ENCODE peak calls at places on chromosome 6, in ten cellular contexts. Q, L, J, N, A, X, T, G, E and S are unnamed samples. For H3K4me1, the result is how much of the 10 kb centered on the place peaks cover.

GRCh38 chr6:134352786-134353480 is 35.0 kb upstream of the SGK1 start:
- DNase-seq in T (no peak), N (no peak), L (no peak), G (no peak), E (no peak), X (no peak), J (no peak), A (no peak), Q (no peak), S (no peak)

GRCh38 chr6:143700684-143701342 is 23.0 kb downstream of the PHACTR2 start:
- DNase-seq in A (peak), T (no peak), N (no peak), J (no peak), E (peak), G (no peak), Q (no peak), L (no peak), X (no peak), S (no peak)

GRCh38 chr6:75800708-75801505 is 51.9 kb downstream of the MYO6 start:
- DNase-seq in L (no peak), N (no peak), T (no peak), E (no peak), Q (no peak), G (no peak), A (no peak), X (no peak), J (no peak), S (no peak)

GRCh38 chr6:129748901-129749748 is 39.1 kb upstream of the ARHGAP18 start:
- DNase-seq in Q (peak), X (no peak), E (peak), A (no peak), J (no peak), G (no peak), N (no peak), L (no peak), T (no peak), S (no peak)

GRCh38 chr6:76615395-76615794 is 542.9 kb upstream of the IMPG1 start:
- DNase-seq in X (no peak), T (no peak), A (no peak), J (no peak), L (no peak), E (no peak), N (no peak), G (no peak), Q (no peak), S (no peak)

GRCh38 chr6:26240157-26240980 is 124.6 kb upstream of the BTN3A2 start:
- DNase-seq in L (no peak), A (peak), Q (no peak), G (no peak), E (peak), X (peak), N (no peak), J (peak), T (peak), S (peak)

GRCh38 chr6:89073840-89074239 is 6.7 kb upstream of the PNRC1 start:
- DNase-seq in G (no peak), L (no peak), J (no peak), E (no peak), X (no peak), A (no peak), N (no peak), Q (no peak), T (no peak), S (no peak)

GRCh38 chr6:148455674-148456559 is 113.3 kb downstream of the SASH1 start:
- DNase-seq in T (no peak), J (no peak), X (peak), L (peak), G (no peak), E (peak), N (no peak), Q (no peak), A (no peak), S (no peak)

GRCh38 chr6:21634582-21634981 is 41.0 kb downstream of the SOX4 start:
- DNase-seq in N (no peak), T (no peak), J (no peak), X (no peak), L (no peak), Q (no peak), G (no peak), A (no peak), E (peak), S (no peak)

GRCh38 chr6:41190791-41191190 is 10.2 kb downstream of the TREML2 start:
- DNase-seq in T (no peak), A (no peak), G (no peak), J (no peak), E (no peak), Q (no peak), L (no peak), N (no peak), X (no peak), S (no peak)

GRCh38 chr6:24458937-24459336 is 30.4 kb downstream of the GPLD1 start:
- DNase-seq in Q (no peak), E (no peak), G (no peak), J (no peak), X (no peak), A (no peak), N (no peak), T (no peak), L (no peak), S (no peak)

GRCh38 chr6:130434174-130434873 is 68.5 kb downstream of the TMEM200A start:
- DNase-seq in G (no peak), Q (peak), X (no peak), A (no peak), T (no peak), L (no peak), J (no peak), E (no peak), N (no peak), S (no peak)

GRCh38 chr6:144723431-144723830 is 438.3 kb downstream of the UTRN start:
- DNase-seq in N (no peak), X (no peak), A (no peak), Q (no peak), E (no peak), T (no peak), L (no peak), G (no peak), J (no peak), S (no peak)

DNA sequence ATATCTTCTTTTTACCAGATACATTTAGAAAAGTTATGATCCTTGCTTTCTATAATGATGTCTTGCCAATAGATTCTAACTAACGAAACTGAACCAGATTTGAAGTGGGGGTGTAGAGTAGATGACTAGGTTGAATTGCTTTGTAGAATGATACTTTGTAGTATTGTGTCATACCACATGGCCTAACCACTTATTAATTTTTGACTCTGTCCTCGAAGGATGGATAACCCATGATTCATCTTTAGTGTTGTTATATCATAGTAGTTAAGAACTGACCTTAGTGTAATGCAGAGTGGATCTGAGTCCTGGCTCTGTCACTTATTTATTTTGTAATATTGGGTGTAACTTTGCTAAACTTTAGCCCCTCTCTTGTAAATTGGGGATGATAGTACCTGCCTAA is 4.5 kb downstream of the PHF3 start:
- DNase-seq in T (no peak), J (no peak), Q (no peak), G (no peak), A (no peak), L (no peak), E (no peak), X (no peak), N (no peak), S (no peak)
- H3K4me1 ChIP-seq in T (under half), J (under half), Q (under half), G (under half), A (under half), L (half or more), E (under half), X (under half), N (half or more), S (under half)

GRCh38 chr6:49557177-49557576 is 6.7 kb downstream of the C6orf141 start:
- DNase-seq in Q (no peak), T (no peak), E (no peak), G (no peak), L (no peak), X (no peak), A (no peak), N (no peak), J (no peak), S (no peak)
- TF ChIP-seq POLR2AphosphoS5 in Q (no peak), T (no peak), E (no peak), G (no peak), L (no peak), X (no peak), A (no peak), N (no peak), J (no peak), S (no peak)

GRCh38 chr6:33670086-33670660 is 41.3 kb downstream of the UQCC2 start:
- DNase-seq in Q (no peak), G (no peak), N (no peak), T (no peak), L (no peak), X (peak), A (no peak), E (no peak), J (no peak), S (no peak)

GRCh38 chr6:33670971-33671370 is 40.5 kb downstream of the UQCC2 start:
- DNase-seq in E (no peak), G (no peak), J (no peak), L (no peak), N (no peak), Q (no peak), T (no peak), X (peak), A (no peak), S (no peak)

GRCh38 chr6:33673847-33674246 is 37.7 kb downstream of the UQCC2 start:
- DNase-seq in Q (no peak), T (no peak), J (no peak), X (no peak), A (no peak), E (no peak), N (no peak), L (no peak), G (no peak), S (no peak)

GRCh38 chr6:33672808-33673207 is 38.7 kb downstream of the UQCC2 start:
- DNase-seq in Q (no peak), N (peak), X (no peak), J (no peak), L (no peak), G (no peak), E (peak), T (no peak), A (peak), S (no peak)

DNA sequence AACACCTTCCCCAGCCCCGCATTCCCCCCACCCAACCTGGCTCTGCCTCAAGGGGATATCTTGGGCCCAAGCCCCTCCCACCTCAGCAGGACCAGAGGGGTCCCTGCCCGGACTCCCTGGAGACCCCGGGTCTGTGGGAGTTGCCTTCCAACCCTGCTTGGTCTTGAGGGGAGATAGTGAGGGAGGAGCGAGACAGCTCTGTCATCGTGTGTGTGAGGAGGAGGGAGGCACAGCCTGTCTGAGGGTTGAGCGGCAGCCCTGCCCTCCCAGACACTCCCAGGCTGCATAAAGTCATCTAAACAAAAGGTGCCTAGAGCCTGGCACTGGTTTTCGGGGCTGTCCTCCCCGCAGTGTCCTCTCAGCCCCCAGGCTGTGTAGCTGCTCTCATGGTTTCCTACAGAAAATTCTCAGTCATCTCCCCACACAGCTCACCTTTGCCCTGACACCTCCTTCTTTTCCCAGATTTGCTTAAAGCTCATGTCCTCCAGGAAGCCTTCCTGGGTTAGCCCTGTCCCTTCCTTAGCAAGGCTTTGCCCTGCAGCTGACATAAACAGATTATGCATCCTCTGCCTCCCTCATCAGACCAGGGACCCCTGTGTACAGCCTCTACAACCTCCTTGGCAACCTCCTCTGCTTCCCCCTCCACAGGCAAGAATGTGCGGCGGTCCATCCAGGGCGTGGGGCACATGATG is 40.0 kb downstream of the UQCC2 start:
- DNase-seq in G (no peak), E (no peak), L (no peak), N (no peak), X (no peak), Q (no peak), A (no peak), J (no peak), T (no peak), S (no peak)
- H3K4me1 ChIP-seq in G (under half), E (under half), L (under half), N (under half), X (under half), Q (under half), A (under half), J (under half), T (under half), S (under half)

GRCh38 chr6:43454290-43455033 is 886 bp downstream of the DLK2 start:
- DNase-seq in A (peak), G (peak), J (no peak), Q (peak), E (peak), L (no peak), X (peak), N (peak), T (peak), S (peak)
- TF ChIP-seq POLR2AphosphoS5 in A (no peak), G (no peak), J (no peak), Q (peak), E (peak), L (peak), X (no peak), N (no peak), T (peak), S (peak)

GRCh38 chr6:139534472-139535115 is 160.1 kb upstream of the CITED2 start:
- DNase-seq in T (no peak), X (no peak), G (no peak), A (no peak), Q (no peak), J (no peak), E (peak), L (no peak), N (no peak), S (no peak)

GRCh38 chr6:139531148-139531547 is 156.7 kb upstream of the CITED2 start:
- DNase-seq in L (no peak), T (no peak), N (no peak), E (no peak), G (no peak), X (no peak), A (no peak), Q (no peak), J (no peak), S (no peak)

GRCh38 chr6:139533573-139534471 is 159.4 kb upstream of the CITED2 start:
- DNase-seq in L (no peak), Q (peak), E (peak), N (no peak), G (no peak), X (no peak), J (no peak), A (no peak), T (peak), S (no peak)

GRCh38 chr6:139531716-139532115 is 157.3 kb upstream of the CITED2 start:
- DNase-seq in N (no peak), J (no peak), E (no peak), G (no peak), Q (no peak), A (no peak), L (no peak), T (no peak), X (no peak), S (no peak)

GRCh38 chr6:139533166-139533565 is 158.7 kb upstream of the CITED2 start:
- DNase-seq in X (no peak), J (no peak), Q (no peak), E (no peak), N (no peak), G (no peak), T (no peak), A (no peak), L (no peak), S (no peak)
- H3K4me1 ChIP-seq in X (under half), J (under half), Q (under half), E (under half), N (under half), G (under half), T (under half), A (under half), L (under half), S (under half)

GRCh38 chr6:83756565-83756964 is 47.7 kb upstream of the SNAP91 start:
- DNase-seq in E (no peak), X (no peak), Q (no peak), N (no peak), G (no peak), J (no peak), A (no peak), L (no peak), T (no peak), S (no peak)

GRCh38 chr6:83757021-83757420 is 48.1 kb upstream of the SNAP91 start:
- DNase-seq in N (no peak), G (no peak), Q (no peak), E (no peak), A (no peak), T (no peak), L (no peak), J (no peak), X (no peak), S (no peak)

DNA sequence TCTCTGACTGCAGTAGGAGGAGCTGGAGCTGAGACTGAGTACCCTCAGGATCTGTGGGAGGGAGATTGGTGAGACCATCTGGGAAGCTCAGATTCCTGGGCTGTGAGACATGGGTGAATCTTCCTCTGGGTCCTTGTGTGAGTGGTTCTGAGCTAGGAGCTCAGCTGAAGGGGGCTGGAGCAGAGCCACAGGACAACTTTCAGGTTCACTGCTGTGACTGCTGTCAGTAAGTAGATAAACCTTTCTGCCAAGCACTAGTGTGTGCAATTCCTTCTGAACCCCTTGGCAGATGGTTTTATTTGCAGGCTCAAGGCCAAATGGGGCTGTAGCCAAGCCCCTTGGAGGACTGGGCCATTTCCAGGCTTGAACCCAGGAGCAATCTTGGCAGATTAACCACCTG is 49.6 kb upstream of the SNAP91 start:
- DNase-seq in E (no peak), T (no peak), X (no peak), G (no peak), L (no peak), Q (no peak), J (no peak), A (no peak), N (no peak), S (no peak)
- TF ChIP-seq POLR2AphosphoS5 in E (no peak), T (no peak), X (no peak), G (no peak), L (no peak), Q (no peak), J (no peak), A (no peak), N (no peak), S (no peak)

DNA sequence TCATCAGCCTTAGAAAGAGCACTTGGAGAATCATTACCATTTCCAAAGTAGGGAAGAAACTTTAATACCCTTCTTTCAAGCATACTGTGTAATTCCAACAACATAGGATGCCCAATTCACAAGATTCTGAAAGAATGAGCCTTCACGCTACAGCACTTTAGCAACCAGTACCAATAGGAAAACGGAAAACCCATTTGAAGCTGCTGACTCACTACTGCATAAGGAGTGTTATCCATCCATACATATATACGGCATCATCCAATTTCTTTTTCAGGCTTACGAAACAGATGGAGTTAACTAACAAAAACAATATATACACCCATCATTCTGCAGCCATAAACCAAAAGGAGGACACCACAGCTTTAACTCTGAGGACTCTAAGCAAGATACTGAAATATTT is 25.0 kb downstream of the FYN start:
- DNase-seq in X (no peak), T (no peak), A (no peak), Q (no peak), L (no peak), N (no peak), G (no peak), J (no peak), E (no peak), S (no peak)
- H3K4me1 ChIP-seq in X (under half), T (under half), A (under half), Q (under half), L (half or more), N (under half), G (under half), J (half or more), E (under half), S (under half)

GRCh38 chr6:18119236-18119635 is 3.2 kb downstream of the NHLRC1 start:
- DNase-seq in A (no peak), X (no peak), N (no peak), T (no peak), G (no peak), L (no peak), Q (no peak), E (no peak), J (no peak), S (no peak)
- TF ChIP-seq POLR2AphosphoS5 in A (no peak), X (no peak), N (no peak), T (no peak), G (no peak), L (no peak), Q (no peak), E (no peak), J (no peak), S (no peak)

DNA sequence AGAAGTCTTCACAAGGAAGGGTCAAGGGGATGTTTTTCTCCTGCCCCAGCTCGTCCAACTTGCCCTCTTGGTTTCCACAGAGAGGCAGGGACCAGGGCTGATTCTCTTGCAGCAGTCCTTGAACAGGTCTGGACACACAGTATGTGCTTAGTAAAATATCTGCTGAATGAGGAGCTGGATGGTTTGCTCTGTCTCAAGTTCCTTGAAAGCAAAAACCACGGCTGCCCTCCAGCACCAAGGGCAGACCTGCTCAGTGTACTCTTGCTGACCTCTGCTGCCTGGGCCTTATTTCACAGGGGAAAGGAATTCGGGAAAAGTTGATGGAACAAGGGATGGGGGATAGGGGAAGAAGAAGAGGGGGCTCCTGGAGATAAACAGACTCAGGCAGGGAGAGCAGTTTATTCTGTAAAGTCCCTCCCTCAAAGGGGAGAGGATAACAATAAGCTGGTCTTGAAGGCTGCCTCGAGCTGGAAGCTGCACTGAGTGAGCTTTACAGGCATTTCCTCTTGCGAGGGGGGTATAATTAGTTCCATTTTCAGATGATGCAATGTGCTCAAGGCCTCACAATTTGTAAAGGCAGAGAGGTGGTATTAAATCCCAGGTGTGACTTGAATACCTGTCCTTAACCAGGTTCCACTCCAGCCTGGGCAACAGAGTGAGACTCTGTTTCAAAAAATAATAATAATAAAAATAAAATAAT is 10.3 kb downstream of the KCNK5 start:
- DNase-seq in E (no peak), N (no peak), G (no peak), A (no peak), Q (no peak), J (no peak), T (no peak), X (no peak), L (no peak), S (no peak)
- H3K4me1 ChIP-seq in E (under half), N (under half), G (under half), A (under half), Q (under half), J (under half), T (under half), X (half or more), L (under half), S (under half)